ENCODE peak calls at places on chromosomes 5 and 9, in seven cellular contexts. One of them, this sample, is unnamed.
A peak's percentile ranks its signal among the peaks of the same experiment; 100 is the strongest.

GRCh38 chr5:17232405-17232804 is 15.0 kb downstream of the BASP1 start:
- DNase-seq in WTC11: no peak
- DNase-seq in SK-N-SH: no peak
- DNase-seq in IMR-90: no peak
- DNase-seq in A549: no peak
- DNase-seq in GM12878: no peak
- DNase-seq in HepG2: no peak
- DNase-seq in this sample: no peak

GRCh38 chr9:32525506-32525905 is 490 bp downstream of the RIGI start:
- DNase-seq in WTC11: no peak
- DNase-seq in SK-N-SH: no peak
- DNase-seq in IMR-90: peak; percentile 17
- DNase-seq in A549: no peak
- DNase-seq in GM12878: peak; percentile 7
- DNase-seq in HepG2: no peak
- DNase-seq in this sample: no peak

GRCh38 chr5:1772634-1773033 is 27.0 kb downstream of the MRPL36 start:
- DNase-seq in WTC11: no peak
- DNase-seq in SK-N-SH: peak; percentile 60
- DNase-seq in IMR-90: peak; percentile 66
- DNase-seq in A549: peak; percentile 47
- DNase-seq in GM12878: no peak
- DNase-seq in HepG2: peak; percentile 44
- DNase-seq in this sample: no peak

GRCh38 chr5:21774791-21775190 is 1078.4 kb downstream of the CDH12 start:
- DNase-seq in WTC11: no peak
- DNase-seq in SK-N-SH: no peak
- DNase-seq in IMR-90: peak; percentile 78
- DNase-seq in A549: no peak
- DNase-seq in GM12878: no peak
- DNase-seq in HepG2: no peak
- DNase-seq in this sample: no peak

GRCh38 chr5:172958268-172959046 is 767 bp upstream of the RPL26L1 start:
- DNase-seq in WTC11: peak; percentile 63
- DNase-seq in SK-N-SH: peak; percentile 95
- DNase-seq in IMR-90: peak; percentile 41
- DNase-seq in A549: peak; percentile 66
- DNase-seq in GM12878: no peak
- DNase-seq in HepG2: peak; percentile 47
- DNase-seq in this sample: peak; percentile 33

GRCh38 chr9:109253637-109254284 is 67.1 kb downstream of the EPB41L4B start:
- DNase-seq in WTC11: no peak
- DNase-seq in SK-N-SH: no peak
- DNase-seq in IMR-90: peak; percentile 82
- DNase-seq in A549: peak; percentile 49
- DNase-seq in GM12878: no peak
- DNase-seq in HepG2: no peak
- DNase-seq in this sample: no peak

GRCh38 chr5:43036409-43036808 is 3.7 kb downstream of the ANXA2R start:
- DNase-seq in WTC11: no peak
- DNase-seq in SK-N-SH: no peak
- DNase-seq in IMR-90: no peak
- DNase-seq in A549: no peak
- DNase-seq in GM12878: no peak
- DNase-seq in HepG2: no peak
- DNase-seq in this sample: no peak

GRCh38 chr9:104779946-104780539 is 16.1 kb downstream of the NIPSNAP3B start:
- DNase-seq in WTC11: no peak
- DNase-seq in SK-N-SH: no peak
- DNase-seq in IMR-90: no peak
- DNase-seq in A549: no peak
- DNase-seq in GM12878: no peak
- DNase-seq in HepG2: no peak
- DNase-seq in this sample: no peak

GRCh38 chr9:26324787-26325186 is 567.8 kb downstream of the CAAP1 start:
- DNase-seq in WTC11: no peak
- DNase-seq in SK-N-SH: no peak
- DNase-seq in IMR-90: peak; percentile 62
- DNase-seq in A549: no peak
- DNase-seq in GM12878: no peak
- DNase-seq in HepG2: no peak
- DNase-seq in this sample: no peak

GRCh38 chr9:113488071-113488470 is 24.5 kb downstream of the RGS3 start:
- DNase-seq in WTC11: no peak
- DNase-seq in SK-N-SH: no peak
- DNase-seq in IMR-90: no peak
- DNase-seq in A549: no peak
- DNase-seq in GM12878: no peak
- DNase-seq in HepG2: no peak
- DNase-seq in this sample: no peak

GRCh38 chr5:87411586-87412416 is 929 bp downstream of the CCNH start:
- DNase-seq in WTC11: no peak
- DNase-seq in SK-N-SH: peak; percentile 10
- DNase-seq in IMR-90: peak; percentile 63
- DNase-seq in A549: peak; percentile 4
- DNase-seq in GM12878: no peak
- DNase-seq in HepG2: peak; percentile 33
- DNase-seq in this sample: no peak

GRCh38 chr9:22211588-22212360 is 202.7 kb upstream of the CDKN2B start:
- DNase-seq in WTC11: no peak
- DNase-seq in SK-N-SH: no peak
- DNase-seq in IMR-90: peak; percentile 93
- DNase-seq in A549: peak; percentile 69
- DNase-seq in GM12878: no peak
- DNase-seq in HepG2: peak; percentile 70
- DNase-seq in this sample: no peak

GRCh38 chr5:143008809-143009521 is 238.8 kb downstream of the ARHGAP26 start:
- DNase-seq in WTC11: no peak
- DNase-seq in SK-N-SH: no peak
- DNase-seq in IMR-90: peak; percentile 100
- DNase-seq in A549: no peak
- DNase-seq in GM12878: peak; percentile 98
- DNase-seq in HepG2: no peak
- DNase-seq in this sample: no peak

GRCh38 chr9:2727966-2728613 is 10.8 kb downstream of the KCNV2 start:
- DNase-seq in WTC11: no peak
- DNase-seq in SK-N-SH: peak; percentile 40
- DNase-seq in IMR-90: peak; percentile 71
- DNase-seq in A549: no peak
- DNase-seq in GM12878: peak; percentile 61
- DNase-seq in HepG2: peak; percentile 58
- DNase-seq in this sample: no peak

GRCh38 chr9:82583524-82583923 is 479.4 kb downstream of the RASEF start:
- DNase-seq in WTC11: no peak
- DNase-seq in SK-N-SH: no peak
- DNase-seq in IMR-90: no peak
- DNase-seq in A549: no peak
- DNase-seq in GM12878: no peak
- DNase-seq in HepG2: peak; percentile 64
- DNase-seq in this sample: no peak

GRCh38 chr9:133153227-133154096 is 10.3 kb downstream of the GBGT1 start:
- DNase-seq in WTC11: no peak
- DNase-seq in SK-N-SH: no peak
- DNase-seq in IMR-90: no peak
- DNase-seq in A549: no peak
- DNase-seq in GM12878: no peak
- DNase-seq in HepG2: peak; percentile 77
- DNase-seq in this sample: no peak

GRCh38 chr9:99749641-99750040 is 72.0 kb upstream of the NR4A3 start:
- DNase-seq in WTC11: no peak
- DNase-seq in SK-N-SH: no peak
- DNase-seq in IMR-90: no peak
- DNase-seq in A549: no peak
- DNase-seq in GM12878: no peak
- DNase-seq in HepG2: no peak
- DNase-seq in this sample: no peak

GRCh38 chr9:124392855-124393460 is 22.3 kb downstream of the PSMB7 start:
- DNase-seq in WTC11: peak; percentile 30
- DNase-seq in SK-N-SH: peak; percentile 77
- DNase-seq in IMR-90: peak; percentile 95
- DNase-seq in A549: peak; percentile 89
- DNase-seq in GM12878: no peak
- DNase-seq in HepG2: no peak
- DNase-seq in this sample: no peak

GRCh38 chr9:88682431-88682831 is 147.5 kb downstream of the NXNL2 start:
- DNase-seq in WTC11: no peak
- DNase-seq in SK-N-SH: no peak
- DNase-seq in IMR-90: no peak
- DNase-seq in A549: no peak
- DNase-seq in GM12878: no peak
- DNase-seq in HepG2: no peak
- DNase-seq in this sample: no peak

GRCh38 chr9:122226758-122227575 is 1.8 kb downstream of the LHX6 start:
- DNase-seq in WTC11: peak; percentile 57
- DNase-seq in SK-N-SH: peak; percentile 69
- DNase-seq in IMR-90: no peak
- DNase-seq in A549: no peak
- DNase-seq in GM12878: no peak
- DNase-seq in HepG2: no peak
- DNase-seq in this sample: no peak

GRCh38 chr5:54275361-54275760 is 35.0 kb downstream of the ARL15 start:
- DNase-seq in WTC11: no peak
- DNase-seq in SK-N-SH: no peak
- DNase-seq in IMR-90: peak; percentile 65
- DNase-seq in A549: no peak
- DNase-seq in GM12878: no peak
- DNase-seq in HepG2: no peak
- DNase-seq in this sample: no peak

GRCh38 chr9:113148996-113149960 is 1.5 kb upstream of the SLC31A2 start:
- DNase-seq in WTC11: no peak
- DNase-seq in SK-N-SH: no peak
- DNase-seq in IMR-90: no peak
- DNase-seq in A549: no peak
- DNase-seq in GM12878: no peak
- DNase-seq in HepG2: peak; percentile 35
- DNase-seq in this sample: no peak

DNA sequence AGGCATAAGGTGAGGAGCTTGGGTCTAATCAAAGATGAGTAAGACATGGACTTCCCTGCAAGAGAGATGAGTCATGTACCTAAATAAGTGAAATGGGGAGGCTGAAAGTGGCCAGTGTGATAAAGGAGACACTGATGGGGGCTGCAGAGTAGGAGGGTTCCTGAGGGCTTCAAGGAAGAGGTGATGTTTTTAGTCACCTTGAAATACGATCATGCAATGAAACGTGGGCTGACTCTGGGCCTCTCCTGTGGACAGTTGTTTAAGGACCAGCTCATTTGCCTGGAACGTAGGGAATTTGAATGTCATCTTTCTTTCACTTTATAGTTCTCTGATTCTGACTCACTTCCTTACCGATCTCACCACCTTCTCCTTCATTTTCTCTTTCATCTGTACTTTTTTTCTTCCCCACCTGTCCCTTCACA is 49.6 kb upstream of the CPLX2 start:
- DNase-seq in WTC11: no peak
- DNase-seq in SK-N-SH: no peak
- DNase-seq in IMR-90: no peak
- DNase-seq in A549: peak; percentile 74
- DNase-seq in GM12878: no peak
- DNase-seq in HepG2: no peak
- DNase-seq in this sample: no peak
- TF ChIP-seq USF2 in WTC11: no peak
- TF ChIP-seq USF2 in SK-N-SH: no peak
- TF ChIP-seq USF2 in IMR-90: no peak
- TF ChIP-seq USF2 in A549: no peak
- TF ChIP-seq USF2 in GM12878: no peak
- TF ChIP-seq USF2 in HepG2: no peak
- TF ChIP-seq USF2 in this sample: no peak

DNA sequence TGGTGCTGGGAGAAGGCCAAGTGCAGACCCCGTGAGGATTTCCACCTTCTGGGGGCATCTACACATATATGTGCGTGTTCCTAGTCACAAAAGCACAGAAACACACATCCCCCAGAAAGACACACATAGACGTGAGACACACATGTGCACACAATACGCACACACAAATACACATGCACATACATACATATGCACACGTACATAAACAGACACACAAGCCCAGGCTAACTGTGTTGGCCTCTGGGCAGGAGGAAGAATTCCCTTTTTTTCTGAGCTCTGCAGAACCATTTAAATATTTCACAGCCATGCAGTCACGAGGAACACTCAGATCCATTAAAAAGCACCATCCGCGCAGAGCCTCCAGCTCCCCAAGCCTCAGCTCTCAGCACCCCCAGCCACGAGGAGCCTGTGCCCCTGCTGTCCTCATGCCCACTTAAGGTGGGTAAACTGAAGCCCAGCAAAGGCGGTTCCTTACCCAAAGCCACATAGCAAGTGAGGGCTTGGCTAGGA is 5.3 kb downstream of the NINJ1 start:
- DNase-seq in WTC11: no peak
- DNase-seq in SK-N-SH: no peak
- DNase-seq in IMR-90: no peak
- DNase-seq in A549: no peak
- DNase-seq in GM12878: no peak
- DNase-seq in HepG2: no peak
- DNase-seq in this sample: no peak
- TF ChIP-seq USF2 in WTC11: no peak
- TF ChIP-seq USF2 in SK-N-SH: no peak
- TF ChIP-seq USF2 in IMR-90: no peak
- TF ChIP-seq USF2 in A549: no peak
- TF ChIP-seq USF2 in GM12878: no peak
- TF ChIP-seq USF2 in HepG2: no peak
- TF ChIP-seq USF2 in this sample: no peak

GRCh38 chr9:136018257-136019031 is 57.3 kb upstream of the UBAC1 start:
- DNase-seq in WTC11: peak; percentile 11
- DNase-seq in SK-N-SH: peak; percentile 19
- DNase-seq in IMR-90: no peak
- DNase-seq in A549: no peak
- DNase-seq in GM12878: no peak
- DNase-seq in HepG2: no peak
- DNase-seq in this sample: no peak

GRCh38 chr9:136015656-136016055 is 54.5 kb upstream of the UBAC1 start:
- DNase-seq in WTC11: peak; percentile 17
- DNase-seq in SK-N-SH: peak; percentile 19
- DNase-seq in IMR-90: no peak
- DNase-seq in A549: no peak
- DNase-seq in GM12878: no peak
- DNase-seq in HepG2: no peak
- DNase-seq in this sample: no peak

GRCh38 chr9:136017813-136018190 is 56.6 kb upstream of the UBAC1 start:
- DNase-seq in WTC11: no peak
- DNase-seq in SK-N-SH: peak; percentile 19
- DNase-seq in IMR-90: no peak
- DNase-seq in A549: no peak
- DNase-seq in GM12878: no peak
- DNase-seq in HepG2: no peak
- DNase-seq in this sample: no peak

GRCh38 chr9:136016221-136016881 is 55.2 kb upstream of the UBAC1 start:
- DNase-seq in WTC11: no peak
- DNase-seq in SK-N-SH: peak; percentile 24
- DNase-seq in IMR-90: no peak
- DNase-seq in A549: no peak
- DNase-seq in GM12878: no peak
- DNase-seq in HepG2: no peak
- DNase-seq in this sample: no peak

GRCh38 chr9:136016882-136017812 is 56.0 kb upstream of the UBAC1 start:
- DNase-seq in WTC11: peak; percentile 20
- DNase-seq in SK-N-SH: peak; percentile 27
- DNase-seq in IMR-90: no peak
- DNase-seq in A549: no peak
- DNase-seq in GM12878: no peak
- DNase-seq in HepG2: no peak
- DNase-seq in this sample: no peak
- TF ChIP-seq USF2 in WTC11: no peak
- TF ChIP-seq USF2 in SK-N-SH: no peak
- TF ChIP-seq USF2 in IMR-90: no peak
- TF ChIP-seq USF2 in A549: no peak
- TF ChIP-seq USF2 in GM12878: no peak
- TF ChIP-seq USF2 in HepG2: no peak
- TF ChIP-seq USF2 in this sample: no peak

GRCh38 chr5:179798771-179799643 is 5.2 kb downstream of the LTC4S start:
- DNase-seq in WTC11: no peak
- DNase-seq in SK-N-SH: no peak
- DNase-seq in IMR-90: no peak
- DNase-seq in A549: no peak
- DNase-seq in GM12878: no peak
- DNase-seq in HepG2: no peak
- DNase-seq in this sample: no peak
- TF ChIP-seq USF2 in WTC11: no peak
- TF ChIP-seq USF2 in SK-N-SH: no peak
- TF ChIP-seq USF2 in IMR-90: no peak
- TF ChIP-seq USF2 in A549: no peak
- TF ChIP-seq USF2 in GM12878: no peak
- TF ChIP-seq USF2 in HepG2: no peak
- TF ChIP-seq USF2 in this sample: no peak

This sample was measured in H1.